ENCODE peak calls at places on chromosomes 5 and 9, in four cellular contexts. J, V, W and D are unnamed samples.
A peak's percentile ranks its signal among the peaks of the same experiment; 100 is the strongest.

GRCh38 chr9:97382099-97382718 is 29.7 kb upstream of the TDRD7 start:
- DNase-seq in J (no peak), V (no peak), W (no peak), D (no peak)

GRCh38 chr9:134967547-134967930 is 49.8 kb upstream of the FCN1 start:
- DNase-seq in J (no peak), V (peak; percentile 5), W (no peak), D (no peak)

GRCh38 chr5:9347541-9348295 is 198.2 kb downstream of the SEMA5A start:
- DNase-seq in J (no peak), V (no peak), W (no peak), D (no peak)

GRCh38 chr5:14790220-14790619 is 81.4 kb downstream of the ANKH start:
- DNase-seq in J (no peak), V (no peak), W (no peak), D (no peak)

GRCh38 chr9:70131296-70131695 is 87.6 kb downstream of the MAMDC2 start:
- DNase-seq in J (no peak), V (no peak), W (no peak), D (peak; percentile 77)

GRCh38 chr9:37602817-37603216 is 10.4 kb upstream of the TOMM5 start:
- DNase-seq in J (peak; percentile 15), V (no peak), W (no peak), D (peak; percentile 68)

GRCh38 chr9:131203438-131204219 is 72.7 kb downstream of the FAM78A start:
- DNase-seq in J (no peak), V (peak; percentile 25), W (no peak), D (no peak)

GRCh38 chr5:107719207-107719606 is 48.5 kb upstream of the EFNA5 start:
- DNase-seq in J (no peak), V (no peak), W (no peak), D (no peak)

GRCh38 chr9:3708751-3709150 is 182.9 kb upstream of the RFX3 start:
- DNase-seq in J (peak; percentile 18), V (no peak), W (no peak), D (peak; percentile 44)

GRCh38 chr5:5497132-5497748 is 74.8 kb downstream of the ICE1 start:
- DNase-seq in J (peak; percentile 42), V (peak; percentile 53), W (no peak), D (peak; percentile 59)

GRCh38 chr5:56986631-56986957 is 34.7 kb upstream of the MIER3 start:
- DNase-seq in J (no peak), V (no peak), W (no peak), D (no peak)

GRCh38 chr5:116361171-116361967 is 213.3 kb downstream of the SEMA6A start:
- DNase-seq in J (peak; percentile 78), V (no peak), W (no peak), D (peak; percentile 13)

GRCh38 chr9:34501889-34502425 is 20.8 kb downstream of the ENHO start:
- DNase-seq in J (no peak), V (no peak), W (no peak), D (no peak)

GRCh38 chr5:158644301-158644700 is 455.4 kb downstream of the EBF1 start:
- DNase-seq in J (no peak), V (no peak), W (no peak), D (no peak)

GRCh38 chr5:173745123-173745522 is 128.7 kb upstream of the BOD1 start:
- DNase-seq in J (no peak), V (no peak), W (no peak), D (peak; percentile 28)

GRCh38 chr5:175609504-175609903 is 48.4 kb upstream of the HRH2 start:
- DNase-seq in J (no peak), V (peak; percentile 36), W (no peak), D (no peak)

GRCh38 chr5:65651144-65651543 is 26.3 kb downstream of the SHLD3 start:
- DNase-seq in J (no peak), V (no peak), W (no peak), D (no peak)

GRCh38 chr5:51279983-51280382 is 103.3 kb upstream of the ISL1 start:
- DNase-seq in J (no peak), V (no peak), W (no peak), D (no peak)

GRCh38 chr5:126595486-126596083 is 566 bp upstream of the ALDH7A1 start:
- DNase-seq in J (no peak), V (no peak), W (no peak), D (no peak)

GRCh38 chr5:147751156-147751830 is 31.2 kb downstream of the JAKMIP2 start:
- DNase-seq in J (no peak), V (no peak), W (no peak), D (peak; percentile 13)

GRCh38 chr5:53166101-53166500 is 56.5 kb upstream of the MOCS2 start:
- DNase-seq in J (no peak), V (no peak), W (no peak), D (no peak)

GRCh38 chr9:136117291-136118060 is 1.2 kb downstream of the TMEM250 start:
- DNase-seq in J (peak; percentile 18), V (no peak), W (no peak), D (no peak)